ENCODE peak calls at places on chromosomes 2 and 18, in six cellular contexts. P, J, O, I, U and Y are unnamed samples.

GRCh38 chr2:184155791-184156190 is 442.5 kb upstream of the ZNF804A start:
- DNase-seq in J (no peak), O (no peak), I (no peak), P (no peak), U (no peak), Y (no peak)

GRCh38 chr2:235005603-235006259 is 53.9 kb downstream of the SH3BP4 start:
- DNase-seq in P (peak), O (no peak), I (no peak), U (peak), J (no peak), Y (no peak)

GRCh38 chr2:30178618-30179404 is 32.0 kb downstream of the YPEL5 start:
- DNase-seq in O (peak), U (peak), I (peak), P (peak), J (no peak), Y (peak)

GRCh38 chr2:178796079-178796677 is 11.0 kb downstream of the TTN start:
- DNase-seq in I (no peak), U (no peak), J (no peak), P (no peak), O (peak), Y (no peak)

GRCh38 chr2:190759749-190760213 is 110.9 kb downstream of the NAB1 start:
- DNase-seq in U (no peak), I (no peak), O (peak), P (no peak), J (no peak), Y (no peak)

GRCh38 chr2:130778781-130779180 is 23.4 kb downstream of the AMER3 start:
- DNase-seq in U (no peak), J (no peak), P (no peak), O (no peak), I (no peak), Y (no peak)

GRCh38 chr2:214410128-214410775 is 602 bp upstream of the VWC2L start:
- DNase-seq in J (no peak), O (no peak), I (no peak), U (no peak), P (no peak), Y (no peak)

GRCh38 chr2:121698318-121698930 is 38.3 kb downstream of the NIFK start:
- DNase-seq in P (no peak), J (no peak), I (no peak), O (no peak), U (no peak), Y (no peak)

GRCh38 chr18:6747646-6748045 is 18.1 kb downstream of the ARHGAP28 start:
- DNase-seq in J (no peak), O (peak), I (no peak), U (no peak), P (no peak), Y (no peak)

GRCh38 chr18:6743988-6744387 is 14.5 kb downstream of the ARHGAP28 start:
- DNase-seq in I (no peak), O (no peak), J (no peak), P (no peak), U (no peak), Y (no peak)

GRCh38 chr18:6746386-6746960 is 17.0 kb downstream of the ARHGAP28 start:
- DNase-seq in I (no peak), J (no peak), P (no peak), O (peak), U (no peak), Y (no peak)

GRCh38 chr18:6745504-6746031 is 16.1 kb downstream of the ARHGAP28 start:
- DNase-seq in O (no peak), U (no peak), P (no peak), I (no peak), J (no peak), Y (no peak)

GRCh38 chr18:6744816-6745455 is 15.4 kb downstream of the ARHGAP28 start:
- DNase-seq in P (no peak), I (no peak), J (no peak), U (no peak), O (peak), Y (no peak)
- H3K27ac ChIP-seq in P (no peak), I (no peak), J (no peak), U (no peak), O (no peak), Y (no peak)

GRCh38 chr2:201452856-201453643 is 1.5 kb downstream of the STRADB start:
- DNase-seq in O (no peak), J (no peak), I (no peak), P (no peak), U (no peak), Y (no peak)

GRCh38 chr2:201452058-201452736 is 657 bp downstream of the STRADB start:
- DNase-seq in J (no peak), I (no peak), P (no peak), O (no peak), U (no peak), Y (no peak)

GRCh38 chr2:201448701-201449100 is 2.6 kb downstream of the TRAK2 start:
- DNase-seq in J (no peak), U (no peak), O (no peak), P (no peak), I (no peak), Y (no peak)

GRCh38 chr2:201450910-201451329 is 338 bp downstream of the TRAK2 start:
- DNase-seq in P (no peak), J (no peak), U (no peak), O (peak), I (no peak), Y (no peak)

DNA sequence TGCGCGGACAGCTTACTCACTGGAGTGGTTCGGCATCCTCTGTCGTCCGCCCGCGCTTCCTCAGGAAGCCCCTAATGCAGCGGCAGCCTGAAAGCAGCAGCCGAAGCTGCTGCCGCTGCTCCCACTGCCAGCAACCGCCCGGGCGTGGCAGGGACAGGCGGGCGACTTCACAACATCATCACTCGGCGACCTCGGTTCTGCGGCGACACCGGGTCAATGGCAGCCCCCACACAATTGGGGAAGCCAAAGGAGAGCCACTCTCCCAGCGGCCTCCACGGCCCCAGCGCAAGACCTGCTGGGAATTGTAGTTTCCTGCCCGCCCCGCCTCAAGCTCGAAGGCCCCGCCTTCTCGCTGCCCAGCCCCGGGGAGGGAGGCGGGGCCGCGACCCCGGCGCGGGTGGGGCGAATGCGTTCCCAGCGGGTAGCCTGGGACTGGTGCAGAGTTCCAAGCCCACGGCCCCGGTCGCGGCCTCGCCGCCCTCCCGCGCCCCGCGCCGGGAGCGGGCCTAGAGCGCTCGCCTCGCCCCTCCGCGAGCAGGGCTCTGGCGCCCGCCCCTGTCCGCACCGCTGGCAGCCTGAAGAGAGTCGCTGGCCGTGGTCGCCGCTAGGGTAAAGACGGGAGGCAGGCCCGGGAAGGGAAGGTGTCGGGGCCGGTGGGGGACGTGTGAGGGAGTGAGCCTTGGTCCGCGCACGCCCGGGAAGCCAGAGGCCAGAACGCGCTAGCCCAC is at the start of the genes STRADB and TRAK2:
- DNase-seq in I (peak), U (peak), P (peak), O (peak), J (peak), Y (peak)
- TF ChIP-seq POLR2A in I (peak), U (peak), P (peak), O (peak), J (peak), Y (peak)

GRCh38 chr18:35634376-35634775 is 52.8 kb downstream of the GALNT1 start:
- DNase-seq in I (no peak), J (no peak), O (no peak), P (no peak), U (no peak), Y (no peak)
- H3K27ac ChIP-seq in I (no peak), J (no peak), O (peak), P (no peak), U (no peak), Y (no peak)

DNA sequence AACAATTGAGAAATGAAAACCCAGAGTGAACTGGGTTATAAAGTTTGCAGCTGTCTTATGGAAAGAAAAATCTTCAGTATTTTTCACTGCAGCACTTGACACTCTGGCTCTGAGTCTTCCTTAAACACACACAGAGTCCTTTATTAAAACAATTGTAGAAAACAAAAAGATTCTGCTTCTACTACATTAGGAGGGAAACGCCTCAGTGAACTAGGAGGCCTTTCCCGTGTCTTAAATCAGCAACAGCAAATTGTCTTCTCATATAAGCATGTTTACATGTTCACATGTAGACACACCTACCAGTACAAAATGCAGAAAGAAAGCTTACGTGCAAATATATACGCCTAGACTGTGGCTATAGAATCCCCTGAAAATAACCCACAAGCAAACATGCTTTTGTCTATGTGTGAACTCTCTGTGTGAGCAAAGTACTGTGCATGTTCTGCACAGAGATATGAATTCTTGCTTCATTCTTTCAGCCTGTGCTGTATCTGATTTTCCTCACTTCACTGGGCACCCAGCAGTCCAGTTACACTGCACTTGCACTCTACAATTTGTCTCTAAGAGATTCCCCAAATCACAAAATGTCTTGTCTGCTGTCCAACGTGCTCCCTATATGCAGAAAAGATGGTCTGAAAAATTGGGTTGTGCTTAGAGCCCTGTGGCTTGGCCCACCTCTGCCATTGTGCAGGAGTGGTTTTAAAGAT is 24.5 kb downstream of the ZEB2 start:
- DNase-seq in P (no peak), J (no peak), U (peak), I (no peak), O (no peak), Y (no peak)
- TF ChIP-seq POLR2A in P (no peak), J (no peak), U (no peak), I (no peak), O (no peak), Y (no peak)

GRCh38 chr18:69895081-69896047 is 52.3 kb downstream of the CD226 start:
- DNase-seq in I (no peak), J (no peak), U (no peak), O (no peak), P (no peak), Y (no peak)
- H3K27ac ChIP-seq in I (no peak), J (no peak), U (no peak), O (no peak), P (no peak), Y (no peak)

DNA sequence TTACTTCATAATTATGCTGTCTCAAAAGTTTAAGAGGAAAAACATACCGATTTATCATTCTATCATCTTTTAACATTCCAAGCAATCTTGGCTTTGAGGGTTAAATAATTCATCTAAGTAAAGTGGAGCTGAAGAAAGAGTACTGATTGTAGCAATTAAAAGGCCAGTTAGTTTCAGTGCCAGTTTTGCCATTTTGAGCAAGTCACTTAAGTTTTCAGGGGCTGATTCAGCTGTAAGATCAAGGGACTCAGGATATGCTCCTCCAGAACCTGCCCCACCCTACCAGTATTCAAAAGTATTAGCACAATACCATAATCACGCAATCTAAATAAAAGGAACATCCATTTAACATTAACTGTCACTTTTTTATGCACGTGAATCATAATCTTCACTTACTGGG is 1.9 kb downstream of the SS18 start:
- DNase-seq in P (peak), O (no peak), J (no peak), U (no peak), I (no peak), Y (no peak)
- TF ChIP-seq POLR2A in P (no peak), O (no peak), J (no peak), U (no peak), I (no peak), Y (no peak)

GRCh38 chr18:830315-830901 is 18.4 kb upstream of the YES1 start:
- DNase-seq in P (no peak), I (no peak), J (no peak), U (no peak), O (peak), Y (peak)
- H3K27ac ChIP-seq in P (no peak), I (no peak), J (peak), U (peak), O (no peak), Y (peak)

DNA sequence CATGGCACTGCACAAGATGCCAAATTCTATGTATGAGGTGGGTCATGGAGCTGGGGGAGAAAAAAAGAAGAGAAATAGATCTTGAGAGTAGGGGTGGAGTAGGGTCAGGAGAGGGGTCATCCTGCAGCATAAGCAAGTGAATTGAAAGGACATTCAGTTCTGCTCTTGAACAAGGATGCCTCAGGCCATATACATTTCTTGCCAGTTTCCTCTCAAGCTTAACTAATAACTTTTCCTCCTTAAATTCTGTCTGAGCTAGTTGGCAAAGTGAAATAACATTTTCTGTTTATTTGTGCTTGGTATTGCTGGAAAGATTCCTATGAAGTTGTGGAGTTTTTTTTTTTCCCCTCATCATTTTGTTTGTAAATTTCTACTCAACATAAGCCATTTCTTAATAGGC is 99.0 kb upstream of the LTBP1 start:
- DNase-seq in U (no peak), I (no peak), J (no peak), O (no peak), P (no peak), Y (no peak)
- TF ChIP-seq POLR2A in U (no peak), I (no peak), J (no peak), O (no peak), P (no peak), Y (no peak)

DNA sequence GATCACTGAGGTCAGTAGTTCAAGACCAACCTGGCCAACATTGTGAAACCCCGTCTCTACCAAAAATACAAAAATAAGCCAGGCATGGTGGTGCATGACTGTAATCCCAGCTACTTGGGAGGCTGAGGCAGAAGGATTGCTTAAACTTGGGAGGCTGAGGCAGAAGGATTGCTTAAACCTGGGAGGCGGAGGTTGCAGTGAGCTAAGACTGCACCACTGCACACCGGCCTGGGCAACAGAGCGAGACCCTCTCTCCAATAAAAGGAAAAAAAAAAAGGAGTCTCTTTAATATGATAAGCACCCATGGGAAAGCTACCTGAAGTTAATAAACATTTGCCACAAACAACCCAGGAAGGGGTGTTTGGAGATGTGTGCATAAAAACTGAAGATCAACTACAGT is 2.6 kb downstream of the STRN start:
- DNase-seq in P (no peak), I (no peak), O (no peak), U (no peak), J (no peak), Y (no peak)
- H3K27ac ChIP-seq in P (no peak), I (no peak), O (no peak), U (no peak), J (peak), Y (no peak)